ENCODE peak calls at places on chromosomes 12 and 14, in nine cellular contexts. W is CD4-positive, CD25-positive, alpha-beta regulatory T cell; B is endothelial cell; O is lower leg skin; D is lower lobe of right lung; N is activated CD4-positive, alpha-beta T cell treated with anti-CD3 and anti-CD28 coated beads, Interleukin-2, amount 50 U/mL, for 4 hours; P is sciatic nerve; C is brain microvascular endothelial cell; I is NCI-H146. U is an unnamed sample.

GRCh38 chr14:30790827-30791226 is 83.5 kb upstream of the COCH start:
- DNase-seq in W (no peak), B (no peak), O (no peak), D (no peak), N (no peak), P (no peak), C (peak), I (no peak), U (no peak)

GRCh38 chr12:128911861-128912260 is 58.6 kb downstream of the GLT1D1 start:
- DNase-seq in W (no peak), B (no peak), O (no peak), D (no peak), N (no peak), P (no peak), C (no peak), I (no peak), U (no peak)

GRCh38 chr14:48536318-48536717 is 860.9 kb upstream of the MDGA2 start:
- DNase-seq in W (no peak), B (peak), O (no peak), D (no peak), N (no peak), P (no peak), C (no peak), I (no peak), U (no peak)

GRCh38 chr14:91924871-91925726 is 22.4 kb downstream of the FBLN5 start:
- DNase-seq in W (no peak), B (no peak), O (no peak), D (no peak), N (no peak), P (no peak), C (no peak), I (no peak), U (peak)

GRCh38 chr12:6452245-6452731 is 446 bp downstream of the TAPBPL start:
- DNase-seq in W (no peak), B (no peak), O (peak), D (no peak), N (no peak), P (no peak), C (no peak), I (peak), U (no peak)

GRCh38 chr12:81208193-81208946 is 130.5 kb downstream of the ACSS3 start:
- DNase-seq in W (no peak), B (no peak), O (no peak), D (no peak), N (no peak), P (no peak), C (no peak), I (peak), U (no peak)

GRCh38 chr12:57631566-57632368 is 1.2 kb downstream of the B4GALNT1 start:
- DNase-seq in W (no peak), B (peak), O (peak), D (no peak), N (no peak), P (no peak), C (no peak), I (peak), U (no peak)

GRCh38 chr12:72296389-72296788 is 24.2 kb downstream of the TRHDE start:
- DNase-seq in W (no peak), B (no peak), O (no peak), D (no peak), N (no peak), P (no peak), C (peak), I (no peak), U (peak)

GRCh38 chr12:124592050-124592449 is 24.6 kb upstream of the NCOR2 start:
- DNase-seq in W (no peak), B (no peak), O (peak), D (no peak), N (no peak), P (no peak), C (peak), I (no peak), U (peak)

U was measured in astrocyte of the cerebellum.